ENCODE peak calls at places on chromosome 21, in seven cellular contexts. C is activated CD8-positive, alpha-beta memory T cell treated with anti-CD3 and anti-CD28 coated beads for 24 hours; N is epithelial cell of esophagus; V is MV-4-11; W is HFF-Myc; S is hypothalamus; X is T-helper 22 cell. D is an unnamed sample.

GRCh38 chr21:39014751-39015150 is 168.5 kb downstream of the PSMG1 start:
- DNase-seq in S (no peak), X (no peak), V (peak; percentile 97), C (no peak), N (peak; percentile 96), W (peak; percentile 90), D (no peak)

GRCh38 chr21:27104749-27105439 is 138.0 kb upstream of the ADAMTS5 start:
- DNase-seq in X (no peak), N (peak; percentile 53), W (no peak), V (no peak), S (no peak), C (no peak), D (no peak)

GRCh38 chr21:36579898-36580297 is 100.0 kb upstream of the CLDN14 start:
- DNase-seq in S (no peak), C (no peak), N (no peak), X (no peak), W (no peak), V (no peak), D (no peak)

GRCh38 chr21:35266546-35266945 is 217.4 kb upstream of the RUNX1 start:
- DNase-seq in S (no peak), N (peak; percentile 83), X (no peak), C (no peak), V (no peak), W (no peak), D (no peak)

GRCh38 chr21:25670726-25671125 is 31.7 kb downstream of the JAM2 start:
- DNase-seq in S (no peak), X (no peak), C (no peak), V (no peak), W (peak; percentile 37), N (no peak), D (no peak)

GRCh38 chr21:43927591-43928229 is 62.7 kb downstream of the AGPAT3 start:
- DNase-seq in C (no peak), X (no peak), S (no peak), N (no peak), W (no peak), V (no peak), D (no peak)

GRCh38 chr21:44927587-44928461 is 7.1 kb upstream of the ITGB2 start:
- DNase-seq in W (no peak), N (peak; percentile 78), X (peak; percentile 88), S (no peak), V (peak; percentile 68), C (peak; percentile 91), D (no peak)

GRCh38 chr21:16117851-16118592 is 388.2 kb downstream of the USP25 start:
- DNase-seq in N (peak; percentile 76), W (peak; percentile 83), C (no peak), V (no peak), X (no peak), S (no peak), D (no peak)

GRCh38 chr21:17359781-17360180 is 153.1 kb upstream of the CXADR start:
- DNase-seq in W (no peak), N (peak; percentile 37), V (no peak), X (no peak), S (no peak), C (no peak), D (no peak)

GRCh38 chr21:43361127-43361492 is 65.8 kb downstream of the SIK1 start:
- DNase-seq in W (no peak), X (no peak), V (peak; percentile 50), C (no peak), N (peak; percentile 59), S (no peak), D (peak; percentile 75)

GRCh38 chr21:16239659-16240265 is 510.0 kb downstream of the USP25 start:
- DNase-seq in N (no peak), S (no peak), W (no peak), X (no peak), C (no peak), V (no peak), D (no peak)

GRCh38 chr21:44507673-44508425 is 32.1 kb downstream of the KRTAP10-1 start:
- DNase-seq in X (no peak), N (no peak), C (no peak), S (no peak), V (no peak), W (no peak), D (no peak)

GRCh38 chr21:24076179-24076578 is 1531.1 kb downstream of the MRPL39 start:
- DNase-seq in S (no peak), W (no peak), V (peak; percentile 37), C (no peak), N (no peak), X (no peak), D (no peak)

D was measured in retina.